ENCODE peak calls at places on chromosomes 1 and 21, in nine cellular contexts. U is CD8-positive, alpha-beta memory T cell; V is GM12891; O is activated CD8-positive, alpha-beta memory T cell treated with anti-CD3 and anti-CD28 coated beads for 4 hours; Z is WERI-Rb-1; B is mammary epithelial cell; P is activated CD8-positive, alpha-beta T cell treated with anti-CD3 and anti-CD28 coated beads for 36 hours; D is GM04503; G is omental fat pad. T is an unnamed sample.

GRCh38 chr1:234970731-234971476 is 157.7 kb downstream of the TOMM20 start:
- DNase-seq in U (no peak), V (no peak), O (no peak), Z (no peak), B (peak; percentile 80), P (peak; percentile 51), D (peak; percentile 85), G (no peak), T (peak; percentile 94)

GRCh38 chr1:41496080-41497055 is 11.9 kb upstream of the EDN2 start:
- DNase-seq in U (no peak), V (peak; percentile 64), O (no peak), Z (no peak), B (peak; percentile 82), P (peak; percentile 72), D (no peak), G (peak; percentile 63), T (peak; percentile 82)

GRCh38 chr1:180966310-180966709 is 53.6 kb downstream of the KIAA1614 start:
- DNase-seq in U (no peak), V (no peak), O (no peak), Z (no peak), B (no peak), P (no peak), D (no peak), G (no peak), T (no peak)

GRCh38 chr1:84510668-84511067 is 4.3 kb upstream of the GNG5 start:
- DNase-seq in U (no peak), V (no peak), O (no peak), Z (no peak), B (no peak), P (no peak), D (no peak), G (no peak), T (no peak)

GRCh38 chr1:177705839-177706238 is 264.0 kb downstream of the SEC16B start:
- DNase-seq in U (no peak), V (no peak), O (no peak), Z (no peak), B (peak; percentile 14), P (no peak), D (no peak), G (no peak), T (no peak)

GRCh38 chr1:22919341-22920025 is 53.2 kb downstream of the LACTBL1 start:
- DNase-seq in U (no peak), V (no peak), O (no peak), Z (no peak), B (no peak), P (no peak), D (no peak), G (no peak), T (no peak)

GRCh38 chr1:66542314-66542713 is 8.4 kb downstream of the SGIP1 start:
- DNase-seq in U (no peak), V (no peak), O (no peak), Z (no peak), B (no peak), P (no peak), D (no peak), G (no peak), T (no peak)

GRCh38 chr1:75937034-75937433 is 4.8 kb upstream of the ASB17 start:
- DNase-seq in U (no peak), V (no peak), O (no peak), Z (no peak), B (peak; percentile 36), P (no peak), D (no peak), G (no peak), T (no peak)

GRCh38 chr1:43205671-43206070 is 33.5 kb downstream of the CFAP57 start:
- DNase-seq in U (no peak), V (no peak), O (no peak), Z (no peak), B (peak; percentile 24), P (no peak), D (no peak), G (no peak), T (peak; percentile 57)

GRCh38 chr1:179821524-179821923 is 56.1 kb downstream of the TOR1AIP2 start:
- DNase-seq in U (no peak), V (no peak), O (no peak), Z (no peak), B (no peak), P (no peak), D (no peak), G (no peak), T (peak; percentile 40)

GRCh38 chr21:41066086-41066938 is 101.6 kb upstream of the BACE2 start:
- DNase-seq in U (no peak), V (no peak), O (no peak), Z (peak; percentile 59), B (no peak), P (no peak), D (no peak), G (no peak), T (no peak)

GRCh38 chr1:111739222-111739983 is at the start of gene INKA2:
- DNase-seq in U (peak; percentile 67), V (peak; percentile 85), O (peak; percentile 39), Z (peak; percentile 95), B (peak; percentile 92), P (peak; percentile 84), D (no peak), G (peak; percentile 50), T (peak; percentile 85)

GRCh38 chr1:18644469-18645171 is 14.0 kb downstream of the PAX7 start:
- DNase-seq in U (no peak), V (no peak), O (no peak), Z (no peak), B (no peak), P (no peak), D (no peak), G (no peak), T (no peak)

GRCh38 chr1:67674260-67675011 is 10.6 kb upstream of the GADD45A start:
- DNase-seq in U (no peak), V (no peak), O (no peak), Z (peak; percentile 67), B (no peak), P (peak; percentile 80), D (no peak), G (no peak), T (peak; percentile 41)

GRCh38 chr1:110292327-110292741 is 46.8 kb upstream of the RBM15 start:
- DNase-seq in U (no peak), V (no peak), O (no peak), Z (peak; percentile 28), B (peak; percentile 39), P (no peak), D (no peak), G (no peak), T (no peak)

GRCh38 chr21:36169465-36170128 is 13.0 kb downstream of the DOP1B start:
- DNase-seq in U (no peak), V (no peak), O (no peak), Z (no peak), B (no peak), P (peak; percentile 26), D (no peak), G (no peak), T (no peak)

GRCh38 chr1:80994934-80995333 is 805.8 kb upstream of the ADGRL2 start:
- DNase-seq in U (no peak), V (no peak), O (no peak), Z (no peak), B (no peak), P (no peak), D (no peak), G (no peak), T (no peak)

GRCh38 chr1:153324912-153325311 is 12.2 kb upstream of the PGLYRP3 start:
- DNase-seq in U (no peak), V (no peak), O (no peak), Z (no peak), B (no peak), P (no peak), D (no peak), G (no peak), T (no peak)

GRCh38 chr21:28454978-28455600 is 537.6 kb downstream of the LTN1 start:
- DNase-seq in U (no peak), V (no peak), O (no peak), Z (no peak), B (no peak), P (no peak), D (peak; percentile 85), G (no peak), T (no peak)

GRCh38 chr1:5444365-5444890 is 547.8 kb downstream of the NPHP4 start:
- DNase-seq in U (no peak), V (no peak), O (no peak), Z (no peak), B (no peak), P (no peak), D (no peak), G (no peak), T (no peak)

GRCh38 chr1:94622757-94623156 is 81.2 kb upstream of the F3 start:
- DNase-seq in U (no peak), V (no peak), O (no peak), Z (no peak), B (peak; percentile 91), P (no peak), D (peak; percentile 47), G (no peak), T (no peak)

GRCh38 chr1:9602794-9603167 is 14.1 kb downstream of the TMEM201 start:
- DNase-seq in U (no peak), V (no peak), O (no peak), Z (no peak), B (no peak), P (no peak), D (no peak), G (no peak), T (no peak)

GRCh38 chr21:37642493-37642892 is 273.8 kb downstream of the KCNJ6 start:
- DNase-seq in U (no peak), V (no peak), O (no peak), Z (peak; percentile 63), B (peak; percentile 36), P (peak; percentile 50), D (no peak), G (no peak), T (no peak)

GRCh38 chr1:244104309-244105060 is 53.4 kb downstream of the ZBTB18 start:
- DNase-seq in U (no peak), V (no peak), O (no peak), Z (no peak), B (peak; percentile 37), P (no peak), D (peak; percentile 78), G (no peak), T (no peak)

GRCh38 chr1:38788937-38789336 is 70.6 kb downstream of the RRAGC start:
- DNase-seq in U (no peak), V (no peak), O (no peak), Z (peak; percentile 65), B (no peak), P (no peak), D (no peak), G (no peak), T (peak; percentile 37)

GRCh38 chr1:43367026-43367903 is 546 bp downstream of the ELOVL1 start:
- DNase-seq in U (no peak), V (peak; percentile 76), O (no peak), Z (no peak), B (peak; percentile 80), P (peak; percentile 58), D (no peak), G (no peak), T (no peak)

GRCh38 chr1:178540204-178540603 is 27.3 kb downstream of the TEX35 start:
- DNase-seq in U (no peak), V (no peak), O (no peak), Z (no peak), B (no peak), P (no peak), D (no peak), G (no peak), T (no peak)

GRCh38 chr1:218025454-218025853 is 259.6 kb upstream of the RRP15 start:
- DNase-seq in U (no peak), V (no peak), O (no peak), Z (no peak), B (peak; percentile 79), P (no peak), D (peak; percentile 3), G (no peak), T (no peak)

GRCh38 chr1:219806642-219807041 is 121.7 kb downstream of the SLC30A10 start:
- DNase-seq in U (no peak), V (no peak), O (no peak), Z (no peak), B (no peak), P (no peak), D (no peak), G (no peak), T (no peak)

GRCh38 chr21:43739648-43740435 is 20.9 kb downstream of the PDXK start:
- DNase-seq in U (no peak), V (no peak), O (no peak), Z (no peak), B (no peak), P (no peak), D (no peak), G (no peak), T (no peak)

GRCh38 chr1:234599617-234600417 is 10.2 kb downstream of the IRF2BP2 start:
- DNase-seq in U (peak; percentile 72), V (no peak), O (peak; percentile 40), Z (peak; percentile 99), B (peak; percentile 87), P (peak; percentile 86), D (no peak), G (peak; percentile 46), T (peak; percentile 83)